ENCODE peak calls at places on chromosomes 16 and 17, in ten cellular contexts. One of them, this sample, is unnamed.

GRCh38 chr16:88700636-88701482 is 5.3 kb downstream of the RNF166 start:
- DNase-seq in endothelial cell: peak; percentile 76
- DNase-seq in T-helper 1 cell: peak; percentile 92
- DNase-seq in activated T-cell treated with anti-CD3 and anti-CD28 coated beads, Interleukin-2, amount 50 U/mL, for 4 hours: peak; percentile 95
- DNase-seq in activated CD8-positive, alpha-beta memory T cell treated with anti-CD3 and anti-CD28 coated beads, Interleukin-2, amount 50 U/mL, for 4 hours: peak; percentile 97
- DNase-seq in putamen: peak; percentile 53
- DNase-seq in EH: peak; percentile 75
- DNase-seq in lung: peak; percentile 91
- DNase-seq in NCI-H524: no peak
- DNase-seq in NCI-H1048: no peak
- DNase-seq in this sample: no peak

GRCh38 chr17:29138184-29138955 is 41.8 kb downstream of the MYO18A start:
- DNase-seq in endothelial cell: no peak
- DNase-seq in T-helper 1 cell: no peak
- DNase-seq in activated T-cell treated with anti-CD3 and anti-CD28 coated beads, Interleukin-2, amount 50 U/mL, for 4 hours: peak; percentile 49
- DNase-seq in activated CD8-positive, alpha-beta memory T cell treated with anti-CD3 and anti-CD28 coated beads, Interleukin-2, amount 50 U/mL, for 4 hours: peak; percentile 54
- DNase-seq in putamen: no peak
- DNase-seq in EH: peak; percentile 47
- DNase-seq in lung: no peak
- DNase-seq in NCI-H524: no peak
- DNase-seq in NCI-H1048: no peak
- DNase-seq in this sample: no peak

GRCh38 chr16:10362077-10362863 is 23.6 kb upstream of the ATF7IP2 start:
- DNase-seq in endothelial cell: no peak
- DNase-seq in T-helper 1 cell: no peak
- DNase-seq in activated T-cell treated with anti-CD3 and anti-CD28 coated beads, Interleukin-2, amount 50 U/mL, for 4 hours: no peak
- DNase-seq in activated CD8-positive, alpha-beta memory T cell treated with anti-CD3 and anti-CD28 coated beads, Interleukin-2, amount 50 U/mL, for 4 hours: no peak
- DNase-seq in putamen: no peak
- DNase-seq in EH: no peak
- DNase-seq in lung: no peak
- DNase-seq in NCI-H524: no peak
- DNase-seq in NCI-H1048: no peak
- DNase-seq in this sample: no peak

GRCh38 chr16:85528528-85529387 is 84.4 kb upstream of the GSE1 start:
- DNase-seq in endothelial cell: peak; percentile 47
- DNase-seq in T-helper 1 cell: no peak
- DNase-seq in activated T-cell treated with anti-CD3 and anti-CD28 coated beads, Interleukin-2, amount 50 U/mL, for 4 hours: peak; percentile 14
- DNase-seq in activated CD8-positive, alpha-beta memory T cell treated with anti-CD3 and anti-CD28 coated beads, Interleukin-2, amount 50 U/mL, for 4 hours: no peak
- DNase-seq in putamen: no peak
- DNase-seq in EH: no peak
- DNase-seq in lung: no peak
- DNase-seq in NCI-H524: no peak
- DNase-seq in NCI-H1048: no peak
- DNase-seq in this sample: no peak

GRCh38 chr16:27867122-27868110 is 196.1 kb downstream of the GSG1L start:
- DNase-seq in endothelial cell: peak; percentile 77
- DNase-seq in T-helper 1 cell: peak; percentile 22
- DNase-seq in activated T-cell treated with anti-CD3 and anti-CD28 coated beads, Interleukin-2, amount 50 U/mL, for 4 hours: no peak
- DNase-seq in activated CD8-positive, alpha-beta memory T cell treated with anti-CD3 and anti-CD28 coated beads, Interleukin-2, amount 50 U/mL, for 4 hours: peak; percentile 24
- DNase-seq in putamen: peak; percentile 44
- DNase-seq in EH: peak; percentile 82
- DNase-seq in lung: peak; percentile 59
- DNase-seq in NCI-H524: peak; percentile 82
- DNase-seq in NCI-H1048: peak; percentile 30
- DNase-seq in this sample: peak; percentile 92

GRCh38 chr17:5562661-5563360 is 21.5 kb downstream of the NLRP1 start:
- DNase-seq in endothelial cell: no peak
- DNase-seq in T-helper 1 cell: no peak
- DNase-seq in activated T-cell treated with anti-CD3 and anti-CD28 coated beads, Interleukin-2, amount 50 U/mL, for 4 hours: no peak
- DNase-seq in activated CD8-positive, alpha-beta memory T cell treated with anti-CD3 and anti-CD28 coated beads, Interleukin-2, amount 50 U/mL, for 4 hours: no peak
- DNase-seq in putamen: no peak
- DNase-seq in EH: no peak
- DNase-seq in lung: no peak
- DNase-seq in NCI-H524: no peak
- DNase-seq in NCI-H1048: no peak
- DNase-seq in this sample: no peak

GRCh38 chr17:74245145-74245817 is 28.8 kb upstream of the DNAI2 start:
- DNase-seq in endothelial cell: peak; percentile 28
- DNase-seq in T-helper 1 cell: no peak
- DNase-seq in activated T-cell treated with anti-CD3 and anti-CD28 coated beads, Interleukin-2, amount 50 U/mL, for 4 hours: no peak
- DNase-seq in activated CD8-positive, alpha-beta memory T cell treated with anti-CD3 and anti-CD28 coated beads, Interleukin-2, amount 50 U/mL, for 4 hours: no peak
- DNase-seq in putamen: peak; percentile 97
- DNase-seq in EH: peak; percentile 2
- DNase-seq in lung: no peak
- DNase-seq in NCI-H524: no peak
- DNase-seq in NCI-H1048: no peak
- DNase-seq in this sample: no peak

GRCh38 chr16:14304891-14305459 is 233.9 kb downstream of the MRTFB start:
- DNase-seq in endothelial cell: no peak
- DNase-seq in T-helper 1 cell: no peak
- DNase-seq in activated T-cell treated with anti-CD3 and anti-CD28 coated beads, Interleukin-2, amount 50 U/mL, for 4 hours: no peak
- DNase-seq in activated CD8-positive, alpha-beta memory T cell treated with anti-CD3 and anti-CD28 coated beads, Interleukin-2, amount 50 U/mL, for 4 hours: no peak
- DNase-seq in putamen: no peak
- DNase-seq in EH: no peak
- DNase-seq in lung: no peak
- DNase-seq in NCI-H524: no peak
- DNase-seq in NCI-H1048: no peak
- DNase-seq in this sample: no peak

GRCh38 chr16:51814617-51815016 is 663.5 kb upstream of the SALL1 start:
- DNase-seq in endothelial cell: no peak
- DNase-seq in T-helper 1 cell: no peak
- DNase-seq in activated T-cell treated with anti-CD3 and anti-CD28 coated beads, Interleukin-2, amount 50 U/mL, for 4 hours: no peak
- DNase-seq in activated CD8-positive, alpha-beta memory T cell treated with anti-CD3 and anti-CD28 coated beads, Interleukin-2, amount 50 U/mL, for 4 hours: no peak
- DNase-seq in putamen: no peak
- DNase-seq in EH: no peak
- DNase-seq in lung: no peak
- DNase-seq in NCI-H524: no peak
- DNase-seq in NCI-H1048: no peak
- DNase-seq in this sample: no peak

GRCh38 chr17:80319262-80319998 is 58.8 kb downstream of the RNF213 start:
- DNase-seq in endothelial cell: no peak
- DNase-seq in T-helper 1 cell: no peak
- DNase-seq in activated T-cell treated with anti-CD3 and anti-CD28 coated beads, Interleukin-2, amount 50 U/mL, for 4 hours: no peak
- DNase-seq in activated CD8-positive, alpha-beta memory T cell treated with anti-CD3 and anti-CD28 coated beads, Interleukin-2, amount 50 U/mL, for 4 hours: no peak
- DNase-seq in putamen: no peak
- DNase-seq in EH: no peak
- DNase-seq in lung: no peak
- DNase-seq in NCI-H524: no peak
- DNase-seq in NCI-H1048: no peak
- DNase-seq in this sample: no peak

GRCh38 chr17:80361495-80362220 is 53.3 kb upstream of the ENDOV start:
- DNase-seq in endothelial cell: peak; percentile 48
- DNase-seq in T-helper 1 cell: no peak
- DNase-seq in activated T-cell treated with anti-CD3 and anti-CD28 coated beads, Interleukin-2, amount 50 U/mL, for 4 hours: no peak
- DNase-seq in activated CD8-positive, alpha-beta memory T cell treated with anti-CD3 and anti-CD28 coated beads, Interleukin-2, amount 50 U/mL, for 4 hours: no peak
- DNase-seq in putamen: no peak
- DNase-seq in EH: peak; percentile 14
- DNase-seq in lung: no peak
- DNase-seq in NCI-H524: no peak
- DNase-seq in NCI-H1048: no peak
- DNase-seq in this sample: peak; percentile 75

GRCh38 chr16:64121473-64121872 is 1000.4 kb downstream of the CDH11 start:
- DNase-seq in endothelial cell: no peak
- DNase-seq in T-helper 1 cell: no peak
- DNase-seq in activated T-cell treated with anti-CD3 and anti-CD28 coated beads, Interleukin-2, amount 50 U/mL, for 4 hours: no peak
- DNase-seq in activated CD8-positive, alpha-beta memory T cell treated with anti-CD3 and anti-CD28 coated beads, Interleukin-2, amount 50 U/mL, for 4 hours: no peak
- DNase-seq in putamen: no peak
- DNase-seq in EH: peak; percentile 55
- DNase-seq in lung: no peak
- DNase-seq in NCI-H524: no peak
- DNase-seq in NCI-H1048: no peak
- DNase-seq in this sample: no peak

GRCh38 chr16:50298075-50298460 is 31.7 kb downstream of the ADCY7 start:
- DNase-seq in endothelial cell: no peak
- DNase-seq in T-helper 1 cell: no peak
- DNase-seq in activated T-cell treated with anti-CD3 and anti-CD28 coated beads, Interleukin-2, amount 50 U/mL, for 4 hours: no peak
- DNase-seq in activated CD8-positive, alpha-beta memory T cell treated with anti-CD3 and anti-CD28 coated beads, Interleukin-2, amount 50 U/mL, for 4 hours: no peak
- DNase-seq in putamen: no peak
- DNase-seq in EH: no peak
- DNase-seq in lung: no peak
- DNase-seq in NCI-H524: no peak
- DNase-seq in NCI-H1048: no peak
- DNase-seq in this sample: no peak

GRCh38 chr16:12535535-12536411 is 267.9 kb downstream of the CPPED1 start:
- DNase-seq in endothelial cell: peak; percentile 34
- DNase-seq in T-helper 1 cell: no peak
- DNase-seq in activated T-cell treated with anti-CD3 and anti-CD28 coated beads, Interleukin-2, amount 50 U/mL, for 4 hours: no peak
- DNase-seq in activated CD8-positive, alpha-beta memory T cell treated with anti-CD3 and anti-CD28 coated beads, Interleukin-2, amount 50 U/mL, for 4 hours: no peak
- DNase-seq in putamen: no peak
- DNase-seq in EH: peak; percentile 25
- DNase-seq in lung: no peak
- DNase-seq in NCI-H524: no peak
- DNase-seq in NCI-H1048: no peak
- DNase-seq in this sample: no peak

GRCh38 chr17:66750756-66751543 is 84.0 kb upstream of the CACNG5 start:
- DNase-seq in endothelial cell: no peak
- DNase-seq in T-helper 1 cell: no peak
- DNase-seq in activated T-cell treated with anti-CD3 and anti-CD28 coated beads, Interleukin-2, amount 50 U/mL, for 4 hours: no peak
- DNase-seq in activated CD8-positive, alpha-beta memory T cell treated with anti-CD3 and anti-CD28 coated beads, Interleukin-2, amount 50 U/mL, for 4 hours: no peak
- DNase-seq in putamen: no peak
- DNase-seq in EH: no peak
- DNase-seq in lung: no peak
- DNase-seq in NCI-H524: peak; percentile 90
- DNase-seq in NCI-H1048: no peak
- DNase-seq in this sample: peak; percentile 75

GRCh38 chr16:20377181-20377580 is 24.7 kb upstream of the UMOD start:
- DNase-seq in endothelial cell: no peak
- DNase-seq in T-helper 1 cell: no peak
- DNase-seq in activated T-cell treated with anti-CD3 and anti-CD28 coated beads, Interleukin-2, amount 50 U/mL, for 4 hours: no peak
- DNase-seq in activated CD8-positive, alpha-beta memory T cell treated with anti-CD3 and anti-CD28 coated beads, Interleukin-2, amount 50 U/mL, for 4 hours: no peak
- DNase-seq in putamen: no peak
- DNase-seq in EH: no peak
- DNase-seq in lung: no peak
- DNase-seq in NCI-H524: no peak
- DNase-seq in NCI-H1048: no peak
- DNase-seq in this sample: no peak

GRCh38 chr16:54140057-54140787 is 146.4 kb downstream of the IRX3 start:
- DNase-seq in endothelial cell: no peak
- DNase-seq in T-helper 1 cell: no peak
- DNase-seq in activated T-cell treated with anti-CD3 and anti-CD28 coated beads, Interleukin-2, amount 50 U/mL, for 4 hours: no peak
- DNase-seq in activated CD8-positive, alpha-beta memory T cell treated with anti-CD3 and anti-CD28 coated beads, Interleukin-2, amount 50 U/mL, for 4 hours: no peak
- DNase-seq in putamen: no peak
- DNase-seq in EH: no peak
- DNase-seq in lung: no peak
- DNase-seq in NCI-H524: no peak
- DNase-seq in NCI-H1048: no peak
- DNase-seq in this sample: no peak

GRCh38 chr16:1961651-1962067 is 2.3 kb downstream of the NDUFB10 start:
- DNase-seq in endothelial cell: no peak
- DNase-seq in T-helper 1 cell: no peak
- DNase-seq in activated T-cell treated with anti-CD3 and anti-CD28 coated beads, Interleukin-2, amount 50 U/mL, for 4 hours: no peak
- DNase-seq in activated CD8-positive, alpha-beta memory T cell treated with anti-CD3 and anti-CD28 coated beads, Interleukin-2, amount 50 U/mL, for 4 hours: no peak
- DNase-seq in putamen: no peak
- DNase-seq in EH: no peak
- DNase-seq in lung: no peak
- DNase-seq in NCI-H524: no peak
- DNase-seq in NCI-H1048: no peak
- DNase-seq in this sample: no peak

GRCh38 chr17:336110-337021 is 16.2 kb downstream of the RPH3AL start:
- DNase-seq in endothelial cell: no peak
- DNase-seq in T-helper 1 cell: no peak
- DNase-seq in activated T-cell treated with anti-CD3 and anti-CD28 coated beads, Interleukin-2, amount 50 U/mL, for 4 hours: no peak
- DNase-seq in activated CD8-positive, alpha-beta memory T cell treated with anti-CD3 and anti-CD28 coated beads, Interleukin-2, amount 50 U/mL, for 4 hours: no peak
- DNase-seq in putamen: no peak
- DNase-seq in EH: peak; percentile 27
- DNase-seq in lung: peak; percentile 81
- DNase-seq in NCI-H524: peak; percentile 82
- DNase-seq in NCI-H1048: no peak
- DNase-seq in this sample: no peak

GRCh38 chr16:85361441-85362118 is 249.3 kb upstream of the CIBAR2 start:
- DNase-seq in endothelial cell: no peak
- DNase-seq in T-helper 1 cell: no peak
- DNase-seq in activated T-cell treated with anti-CD3 and anti-CD28 coated beads, Interleukin-2, amount 50 U/mL, for 4 hours: no peak
- DNase-seq in activated CD8-positive, alpha-beta memory T cell treated with anti-CD3 and anti-CD28 coated beads, Interleukin-2, amount 50 U/mL, for 4 hours: no peak
- DNase-seq in putamen: no peak
- DNase-seq in EH: no peak
- DNase-seq in lung: peak; percentile 86
- DNase-seq in NCI-H524: no peak
- DNase-seq in NCI-H1048: no peak
- DNase-seq in this sample: no peak

GRCh38 chr17:16354585-16354984 is 1.3 kb upstream of the CENPV start:
- DNase-seq in endothelial cell: no peak
- DNase-seq in T-helper 1 cell: no peak
- DNase-seq in activated T-cell treated with anti-CD3 and anti-CD28 coated beads, Interleukin-2, amount 50 U/mL, for 4 hours: no peak
- DNase-seq in activated CD8-positive, alpha-beta memory T cell treated with anti-CD3 and anti-CD28 coated beads, Interleukin-2, amount 50 U/mL, for 4 hours: no peak
- DNase-seq in putamen: no peak
- DNase-seq in EH: no peak
- DNase-seq in lung: no peak
- DNase-seq in NCI-H524: no peak
- DNase-seq in NCI-H1048: no peak
- DNase-seq in this sample: no peak

GRCh38 chr17:43952351-43952723 is 1.4 kb downstream of the PYY start:
- DNase-seq in endothelial cell: peak; percentile 44
- DNase-seq in T-helper 1 cell: no peak
- DNase-seq in activated T-cell treated with anti-CD3 and anti-CD28 coated beads, Interleukin-2, amount 50 U/mL, for 4 hours: no peak
- DNase-seq in activated CD8-positive, alpha-beta memory T cell treated with anti-CD3 and anti-CD28 coated beads, Interleukin-2, amount 50 U/mL, for 4 hours: no peak
- DNase-seq in putamen: no peak
- DNase-seq in EH: peak; percentile 31
- DNase-seq in lung: no peak
- DNase-seq in NCI-H524: peak; percentile 51
- DNase-seq in NCI-H1048: no peak
- DNase-seq in this sample: no peak

GRCh38 chr16:74071996-74072559 is 224.5 kb upstream of the PSMD7 start:
- DNase-seq in endothelial cell: no peak
- DNase-seq in T-helper 1 cell: no peak
- DNase-seq in activated T-cell treated with anti-CD3 and anti-CD28 coated beads, Interleukin-2, amount 50 U/mL, for 4 hours: no peak
- DNase-seq in activated CD8-positive, alpha-beta memory T cell treated with anti-CD3 and anti-CD28 coated beads, Interleukin-2, amount 50 U/mL, for 4 hours: no peak
- DNase-seq in putamen: peak; percentile 18
- DNase-seq in EH: no peak
- DNase-seq in lung: no peak
- DNase-seq in NCI-H524: no peak
- DNase-seq in NCI-H1048: no peak
- DNase-seq in this sample: no peak

GRCh38 chr17:6893382-6894205 is 62.1 kb upstream of the TEKT1 start:
- DNase-seq in endothelial cell: no peak
- DNase-seq in T-helper 1 cell: no peak
- DNase-seq in activated T-cell treated with anti-CD3 and anti-CD28 coated beads, Interleukin-2, amount 50 U/mL, for 4 hours: no peak
- DNase-seq in activated CD8-positive, alpha-beta memory T cell treated with anti-CD3 and anti-CD28 coated beads, Interleukin-2, amount 50 U/mL, for 4 hours: no peak
- DNase-seq in putamen: no peak
- DNase-seq in EH: no peak
- DNase-seq in lung: no peak
- DNase-seq in NCI-H524: no peak
- DNase-seq in NCI-H1048: no peak
- DNase-seq in this sample: no peak

GRCh38 chr17:67528751-67529436 is 151.8 kb downstream of the PITPNC1 start:
- DNase-seq in endothelial cell: peak; percentile 31
- DNase-seq in T-helper 1 cell: no peak
- DNase-seq in activated T-cell treated with anti-CD3 and anti-CD28 coated beads, Interleukin-2, amount 50 U/mL, for 4 hours: no peak
- DNase-seq in activated CD8-positive, alpha-beta memory T cell treated with anti-CD3 and anti-CD28 coated beads, Interleukin-2, amount 50 U/mL, for 4 hours: no peak
- DNase-seq in putamen: no peak
- DNase-seq in EH: peak; percentile 90
- DNase-seq in lung: peak; percentile 67
- DNase-seq in NCI-H524: peak; percentile 69
- DNase-seq in NCI-H1048: no peak
- DNase-seq in this sample: no peak

GRCh38 chr16:23836404-23837291 is 865 bp downstream of the PRKCB start:
- DNase-seq in endothelial cell: peak; percentile 22
- DNase-seq in T-helper 1 cell: peak; percentile 29
- DNase-seq in activated T-cell treated with anti-CD3 and anti-CD28 coated beads, Interleukin-2, amount 50 U/mL, for 4 hours: peak; percentile 51
- DNase-seq in activated CD8-positive, alpha-beta memory T cell treated with anti-CD3 and anti-CD28 coated beads, Interleukin-2, amount 50 U/mL, for 4 hours: peak; percentile 70
- DNase-seq in putamen: no peak
- DNase-seq in EH: no peak
- DNase-seq in lung: peak; percentile 31
- DNase-seq in NCI-H524: no peak
- DNase-seq in NCI-H1048: no peak
- DNase-seq in this sample: peak; percentile 52

GRCh38 chr17:41777579-41778188 is 8.8 kb downstream of the JUP start:
- DNase-seq in endothelial cell: no peak
- DNase-seq in T-helper 1 cell: no peak
- DNase-seq in activated T-cell treated with anti-CD3 and anti-CD28 coated beads, Interleukin-2, amount 50 U/mL, for 4 hours: no peak
- DNase-seq in activated CD8-positive, alpha-beta memory T cell treated with anti-CD3 and anti-CD28 coated beads, Interleukin-2, amount 50 U/mL, for 4 hours: no peak
- DNase-seq in putamen: peak; percentile 66
- DNase-seq in EH: peak; percentile 96
- DNase-seq in lung: peak; percentile 72
- DNase-seq in NCI-H524: peak; percentile 27
- DNase-seq in NCI-H1048: no peak
- DNase-seq in this sample: no peak

GRCh38 chr17:56879280-56879679 is 34.6 kb downstream of the TRIM25 start:
- DNase-seq in endothelial cell: no peak
- DNase-seq in T-helper 1 cell: no peak
- DNase-seq in activated T-cell treated with anti-CD3 and anti-CD28 coated beads, Interleukin-2, amount 50 U/mL, for 4 hours: no peak
- DNase-seq in activated CD8-positive, alpha-beta memory T cell treated with anti-CD3 and anti-CD28 coated beads, Interleukin-2, amount 50 U/mL, for 4 hours: no peak
- DNase-seq in putamen: no peak
- DNase-seq in EH: no peak
- DNase-seq in lung: no peak
- DNase-seq in NCI-H524: no peak
- DNase-seq in NCI-H1048: no peak
- DNase-seq in this sample: no peak

This sample was measured in D341Med.